ENCODE peak calls at places on chromosomes 12 and 14, in eight cellular contexts. J is brain microvascular endothelial cell; E is IMR-90; P is MM.1S; A is CD8-positive, alpha-beta T cell; Z is AG04450; O is pancreas; X is psoas muscle. D is an unnamed sample. For H3K27me3, the result is how much of the 10 kb centered on the place peaks cover.

GRCh38 chr14:39876935-39877334 is 444.7 kb upstream of the FBXO33 start:
- DNase-seq in Z (no peak), P (no peak), J (no peak), A (no peak), E (no peak), X (no peak), O (no peak), D (no peak)

GRCh38 chr12:108302471-108303311 is 36.4 kb downstream of the CMKLR1 start:
- DNase-seq in P (no peak), A (no peak), E (no peak), O (peak), X (peak), J (no peak), Z (no peak), D (no peak)

GRCh38 chr12:67690656-67691055 is 42.1 kb downstream of the DYRK2 start:
- DNase-seq in Z (no peak), E (no peak), A (no peak), J (no peak), X (no peak), O (no peak), P (no peak), D (no peak)

GRCh38 chr14:103108749-103109207 is 14.3 kb downstream of the EXOC3L4 start:
- DNase-seq in J (no peak), O (no peak), A (no peak), X (peak), P (no peak), E (peak), Z (no peak), D (peak)

GRCh38 chr14:44935155-44935554 is 26.6 kb downstream of the KLHL28 start:
- DNase-seq in J (no peak), A (no peak), E (peak), X (no peak), Z (no peak), P (no peak), O (no peak), D (no peak)

GRCh38 chr12:50047693-50048250 is 9.6 kb upstream of the ASIC1 start:
- DNase-seq in Z (no peak), J (no peak), A (no peak), X (no peak), O (no peak), P (no peak), E (no peak), D (no peak)

GRCh38 chr12:92802906-92803305 is 100.1 kb downstream of the PLEKHG7 start:
- DNase-seq in J (no peak), A (no peak), E (no peak), Z (no peak), X (no peak), O (no peak), P (no peak), D (no peak)

GRCh38 chr14:92010644-92011043 is 29.2 kb downstream of the TRIP11 start:
- DNase-seq in X (no peak), Z (no peak), E (no peak), O (no peak), A (no peak), J (no peak), P (no peak), D (no peak)

GRCh38 chr12:110689002-110689600 is at the start of gene HVCN1:
- DNase-seq in E (no peak), X (peak), P (no peak), A (peak), O (peak), Z (no peak), J (no peak), D (peak)

GRCh38 chr14:51157012-51157411 is 62.1 kb upstream of the TRIM9 start:
- DNase-seq in X (no peak), A (no peak), O (no peak), J (no peak), P (no peak), Z (no peak), E (peak), D (no peak)

GRCh38 chr12:108459106-108459505 is 56.0 kb upstream of the FICD start:
- DNase-seq in X (no peak), E (no peak), O (no peak), P (no peak), J (no peak), Z (no peak), A (no peak), D (no peak)

GRCh38 chr14:92466068-92466458 is 47.5 kb upstream of the RIN3 start:
- DNase-seq in A (no peak), X (no peak), P (peak), O (no peak), Z (no peak), E (no peak), J (no peak), D (no peak)

GRCh38 chr12:82857276-82857675 is 170.6 kb downstream of the TMTC2 start:
- DNase-seq in J (no peak), A (no peak), E (no peak), X (no peak), P (no peak), O (no peak), Z (no peak), D (no peak)

GRCh38 chr12:116896525-116896924 is 14.2 kb upstream of the FBXW8 start:
- DNase-seq in X (no peak), E (no peak), O (no peak), J (no peak), P (no peak), A (no peak), Z (no peak), D (no peak)
- H3K27me3 ChIP-seq in X (under half), E (under half), O (under half), J (under half), P (under half), A (under half), Z (under half), D (under half)

GRCh38 chr12:6057693-6058092 is 66.8 kb downstream of the VWF start:
- DNase-seq in J (no peak), A (no peak), P (no peak), X (no peak), O (no peak), E (no peak), Z (no peak), D (no peak)
- TF ChIP-seq CTCF in J (peak), A (no peak), P (no peak), X (no peak), O (no peak), E (no peak), Z (no peak), D (no peak)

GRCh38 chr14:37595809-37596595 is 573 bp downstream of the TTC6 start:
- DNase-seq in O (peak), J (no peak), Z (no peak), P (peak), E (peak), X (no peak), A (no peak), D (no peak)
- H3K4me3 ChIP-seq in O (peak), J (peak), Z (peak), P (peak), E (peak), X (peak), A (no peak), D (no peak)

DNA sequence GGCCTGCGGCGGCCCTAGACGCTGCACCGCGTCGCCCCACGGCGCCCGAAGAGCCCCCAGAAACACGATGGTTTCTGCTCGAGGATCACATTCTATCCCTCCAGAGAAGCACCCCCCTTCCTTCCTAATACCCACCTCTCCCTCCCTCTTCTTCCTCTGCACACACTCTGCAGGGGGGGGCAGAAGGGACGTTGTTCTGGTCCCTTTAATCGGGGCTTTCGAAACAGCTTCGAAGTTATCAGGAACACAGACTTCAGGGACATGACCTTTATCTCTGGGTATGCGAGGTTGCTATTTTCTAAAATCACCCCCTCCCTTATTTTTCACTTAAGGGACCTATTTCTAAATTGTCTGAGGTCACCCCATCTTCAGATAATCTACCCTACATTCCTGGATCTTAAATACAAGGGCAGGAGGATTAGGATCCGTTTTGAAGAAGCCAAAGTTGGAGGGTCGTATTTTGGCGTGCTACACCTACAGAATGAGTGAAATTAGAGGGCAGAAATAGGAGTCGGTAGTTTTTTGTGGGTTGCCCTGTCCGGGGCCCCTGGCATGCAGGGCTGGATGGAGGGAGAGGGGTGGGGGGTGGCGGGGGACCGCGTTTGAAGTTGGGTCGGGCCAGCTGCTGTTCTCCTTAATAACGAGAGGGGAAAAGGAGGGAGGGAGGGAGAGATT is 449 bp upstream of the CCND2 start:
- DNase-seq in J (no peak), E (no peak), Z (no peak), X (no peak), A (no peak), P (peak), O (no peak), D (no peak)
- H3K27me3 ChIP-seq in J (half or more), E (half or more), Z (half or more), X (under half), A (under half), P (under half), O (under half), D (under half)

GRCh38 chr14:79855789-79856188 is 355.5 kb downstream of the DIO2 start:
- DNase-seq in J (no peak), A (no peak), P (no peak), E (peak), Z (no peak), X (no peak), O (no peak), D (no peak)

GRCh38 chr14:79856357-79856756 is 354.9 kb downstream of the DIO2 start:
- DNase-seq in P (no peak), O (no peak), J (peak), Z (no peak), A (no peak), X (no peak), E (peak), D (no peak)

GRCh38 chr14:79862045-79862444 is 349.3 kb downstream of the DIO2 start:
- DNase-seq in Z (no peak), A (no peak), X (no peak), J (no peak), E (no peak), O (no peak), P (no peak), D (no peak)

DNA sequence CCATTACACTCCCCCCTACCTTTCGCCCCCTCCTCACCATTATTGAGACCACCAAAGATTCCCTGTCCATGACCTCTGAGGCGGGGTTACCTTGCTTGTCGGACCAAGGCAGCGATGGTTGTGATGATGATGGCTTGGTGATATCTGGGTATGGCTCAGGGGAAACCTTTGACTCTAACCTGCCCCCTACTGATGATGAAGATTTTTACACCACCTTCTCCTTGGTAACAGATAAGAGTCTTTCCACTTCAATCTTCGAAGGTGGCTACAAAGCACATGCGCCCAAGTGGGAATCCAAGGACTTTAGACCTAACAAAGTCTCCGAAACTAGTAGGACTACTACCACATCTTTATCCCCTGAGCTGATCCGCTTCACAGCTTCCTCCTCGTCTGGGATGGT is 350.2 kb downstream of the DIO2 start:
- DNase-seq in E (no peak), O (no peak), Z (no peak), P (no peak), A (no peak), J (no peak), X (no peak), D (no peak)
- TF ChIP-seq CTCF in E (no peak), O (no peak), Z (peak), P (no peak), A (no peak), J (peak), X (no peak), D (no peak)

DNA sequence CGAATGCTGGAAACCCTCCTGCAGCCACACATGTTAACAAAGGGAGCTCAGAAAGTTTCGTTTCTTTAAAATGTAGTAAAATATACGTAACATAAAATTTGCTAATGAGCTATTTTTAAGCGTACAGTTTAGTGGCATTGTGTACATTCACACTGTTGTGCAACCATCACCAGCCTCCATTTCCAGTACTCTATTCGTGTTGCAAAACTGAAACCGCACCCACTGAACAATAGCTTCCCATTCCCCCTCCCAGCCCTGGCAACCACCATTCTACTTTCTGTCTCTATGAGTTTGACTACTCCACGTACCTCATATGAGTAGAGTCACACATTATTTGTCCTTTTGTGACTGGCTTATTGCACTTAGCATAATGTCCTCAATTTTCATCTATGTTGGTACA is 185.8 kb downstream of the TTC7B start:
- DNase-seq in P (peak), X (no peak), E (no peak), O (no peak), A (no peak), J (no peak), Z (no peak), D (no peak)
- H3K4me3 ChIP-seq in P (peak), X (no peak), E (no peak), O (no peak), A (no peak), J (no peak), Z (no peak), D (no peak)

GRCh38 chr14:70077005-70077404 is 111.7 kb downstream of the SLC8A3 start:
- DNase-seq in J (no peak), X (no peak), E (no peak), Z (no peak), P (no peak), A (no peak), O (peak), D (no peak)

GRCh38 chr14:70078329-70078728 is 110.4 kb downstream of the SLC8A3 start:
- DNase-seq in O (no peak), E (no peak), Z (no peak), X (no peak), J (no peak), A (no peak), P (no peak), D (no peak)

GRCh38 chr14:70084226-70084625 is 104.5 kb downstream of the SLC8A3 start:
- DNase-seq in P (no peak), E (no peak), O (no peak), X (no peak), J (no peak), Z (no peak), A (no peak), D (no peak)

GRCh38 chr14:70080081-70080480 is 108.7 kb downstream of the SLC8A3 start:
- DNase-seq in E (no peak), Z (no peak), J (no peak), P (no peak), O (no peak), A (no peak), X (no peak), D (no peak)
- H3K27me3 ChIP-seq in E (under half), Z (under half), J (under half), P (under half), O (under half), A (under half), X (under half), D (under half)

DNA sequence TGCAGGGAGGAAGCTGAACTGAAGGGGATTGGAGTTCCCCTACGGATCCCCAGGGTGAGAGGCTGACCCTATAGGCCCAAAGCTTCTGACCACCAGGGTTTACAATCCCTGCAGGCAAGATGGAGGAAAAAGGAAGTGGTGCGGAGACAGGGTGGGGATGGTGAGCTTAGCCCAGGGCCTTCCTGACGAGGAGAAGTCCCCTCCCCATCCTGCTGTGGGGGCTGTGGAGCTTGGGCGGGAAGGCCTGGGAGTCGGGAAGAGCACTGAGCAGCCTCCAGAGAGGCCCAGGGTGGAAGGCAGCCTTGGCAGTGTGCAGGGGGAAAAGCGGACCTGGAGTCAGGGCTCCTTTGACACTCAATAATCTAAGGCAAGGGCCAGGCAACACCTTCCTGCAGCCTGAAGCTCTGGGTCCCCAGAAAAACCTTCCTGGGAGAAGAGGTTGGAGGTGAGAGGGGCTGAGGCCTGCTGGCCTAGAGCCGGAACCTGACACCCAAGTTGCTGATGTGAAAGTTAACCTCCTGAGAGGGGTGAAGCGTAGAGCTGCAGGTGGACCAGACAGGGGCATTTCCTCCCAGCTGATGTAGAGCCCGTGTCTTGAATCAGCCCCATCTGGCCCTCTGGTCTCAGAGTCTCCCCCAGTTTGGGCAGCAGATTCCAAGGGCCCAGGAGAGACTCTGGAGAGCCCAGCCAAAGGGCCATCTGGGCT is 6.1 kb downstream of the HDAC7 start:
- DNase-seq in O (no peak), J (no peak), Z (no peak), P (peak), A (no peak), E (no peak), X (no peak), D (no peak)
- TF ChIP-seq CTCF in O (no peak), J (no peak), Z (no peak), P (no peak), A (no peak), E (no peak), X (no peak), D (no peak)

GRCh38 chr14:61568572-61569011 is 126.7 kb upstream of the HIF1A start:
- DNase-seq in J (no peak), Z (no peak), A (peak), O (peak), E (no peak), X (peak), P (peak), D (peak)

GRCh38 chr14:61569308-61569707 is 126.0 kb upstream of the HIF1A start:
- DNase-seq in J (no peak), A (no peak), E (no peak), O (no peak), Z (no peak), P (no peak), X (no peak), D (no peak)

GRCh38 chr14:61570961-61571299 is 124.4 kb upstream of the HIF1A start:
- DNase-seq in O (no peak), Z (no peak), A (no peak), X (no peak), E (no peak), J (no peak), P (no peak), D (no peak)

GRCh38 chr14:61570188-61570960 is 124.9 kb upstream of the HIF1A start:
- DNase-seq in A (peak), Z (no peak), E (peak), P (no peak), J (no peak), O (no peak), X (no peak), D (no peak)

GRCh38 chr14:61569783-61570182 is 125.5 kb upstream of the HIF1A start:
- DNase-seq in Z (no peak), E (peak), J (peak), P (no peak), X (peak), A (peak), O (no peak), D (no peak)
- H3K4me3 ChIP-seq in Z (no peak), E (no peak), J (no peak), P (no peak), X (no peak), A (no peak), O (no peak), D (no peak)

DNA sequence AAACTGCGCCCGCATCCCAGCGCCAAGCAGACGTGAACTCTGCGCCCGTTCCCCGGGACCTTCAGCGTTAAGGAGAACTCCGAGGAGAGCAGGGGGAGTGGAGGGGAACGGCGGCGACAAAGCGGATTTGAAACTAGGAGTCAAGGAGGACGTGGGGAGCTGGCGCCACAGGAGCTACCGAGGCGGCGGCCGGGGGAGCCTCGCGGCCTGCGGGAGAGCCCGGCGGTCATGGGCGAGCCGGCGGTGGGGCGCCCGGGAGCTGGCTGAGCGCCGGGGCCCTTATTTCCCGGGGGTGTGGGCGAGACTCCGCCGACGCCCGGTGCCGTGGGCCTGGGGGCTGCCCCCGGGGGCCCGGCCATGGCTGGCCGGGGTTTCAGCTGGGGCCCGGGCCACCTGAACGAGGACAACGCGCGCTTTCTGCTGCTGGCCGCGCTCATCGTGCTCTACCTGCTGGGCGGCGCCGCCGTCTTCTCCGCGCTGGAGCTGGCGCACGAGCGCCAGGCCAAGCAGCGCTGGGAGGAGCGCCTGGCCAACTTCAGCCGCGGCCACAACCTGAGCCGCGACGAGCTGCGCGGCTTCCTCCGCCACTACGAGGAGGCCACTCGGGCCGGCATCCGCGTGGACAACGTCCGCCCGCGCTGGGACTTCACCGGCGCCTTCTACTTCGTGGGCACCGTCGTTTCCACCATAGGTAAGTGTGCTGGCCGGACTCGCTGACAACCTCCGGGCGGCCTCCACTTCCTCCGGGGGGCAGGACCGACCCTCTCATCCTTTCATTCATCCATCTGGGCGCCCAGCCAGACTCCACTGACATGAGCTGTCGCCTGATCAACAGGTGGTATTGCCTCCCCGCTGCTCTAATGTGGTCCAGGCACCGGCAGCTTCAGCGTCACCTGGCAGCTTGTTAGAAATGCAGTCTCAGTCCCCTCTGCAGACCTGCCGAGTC is at the start of gene KCNK13:
- DNase-seq in E (no peak), A (no peak), J (no peak), O (peak), Z (no peak), X (peak), P (no peak), D (peak)
- H3K27me3 ChIP-seq in E (half or more), A (under half), J (under half), O (under half), Z (half or more), X (under half), P (under half), D (under half)

D was measured in GM06990.